ENCODE peak calls at places on chromosomes 1 and 21, in ten cellular contexts. F, S, Q, R, G, K, Z, X, O and E are unnamed samples.

GRCh38 chr1:227776277-227776676 is 39.2 kb upstream of the PRSS38 start:
- DNase-seq in X (no peak), F (peak), G (no peak), R (no peak), K (no peak), Z (no peak), S (no peak), Q (no peak), O (no peak), E (no peak)

GRCh38 chr1:8374812-8375211 is 56.9 kb downstream of the SLC45A1 start:
- DNase-seq in O (peak), S (peak), X (no peak), F (no peak), R (peak), Q (peak), K (no peak), G (no peak), Z (no peak), E (no peak)

GRCh38 chr1:106276856-106277255 is 779.6 kb upstream of the PRMT6 start:
- DNase-seq in R (no peak), X (no peak), G (no peak), F (no peak), Z (no peak), S (no peak), O (no peak), Q (no peak), K (no peak), E (no peak)

GRCh38 chr1:223724376-223724775 is 12.0 kb downstream of the CAPN2 start:
- DNase-seq in Q (no peak), X (no peak), O (no peak), R (no peak), F (no peak), Z (no peak), G (no peak), K (no peak), S (no peak), E (no peak)

GRCh38 chr1:153355445-153356071 is 2.1 kb upstream of the S100A9 start:
- DNase-seq in G (peak), Z (no peak), Q (peak), X (no peak), K (no peak), R (peak), S (peak), O (peak), F (no peak), E (peak)

GRCh38 chr1:92923664-92924063 is 37.6 kb downstream of the DIPK1A start:
- DNase-seq in F (no peak), X (no peak), K (no peak), G (no peak), O (no peak), Q (no peak), R (no peak), Z (no peak), S (no peak), E (no peak)

GRCh38 chr1:246651012-246651411 is 73.2 kb upstream of the SCCPDH start:
- DNase-seq in O (no peak), R (no peak), F (no peak), Z (no peak), S (no peak), Q (no peak), G (no peak), K (no peak), X (no peak), E (no peak)

GRCh38 chr1:94069649-94070285 is 51.2 kb downstream of the ABCA4 start:
- DNase-seq in R (no peak), G (no peak), K (no peak), F (no peak), Z (no peak), X (no peak), O (no peak), S (peak), Q (no peak), E (no peak)

GRCh38 chr1:12454406-12455391 is 163.3 kb downstream of the DHRS3 start:
- DNase-seq in Q (no peak), S (peak), O (no peak), X (peak), G (no peak), Z (peak), K (peak), R (no peak), F (peak), E (peak)

GRCh38 chr1:59638172-59638800 is 176.5 kb upstream of the HOOK1 start:
- DNase-seq in S (peak), F (no peak), G (no peak), X (no peak), K (no peak), Z (peak), O (no peak), R (peak), Q (no peak), E (no peak)

GRCh38 chr1:27598902-27599528 is 4.9 kb downstream of the AHDC1 start:
- DNase-seq in K (no peak), G (no peak), S (no peak), F (peak), X (no peak), Z (no peak), O (no peak), R (no peak), Q (peak), E (no peak)

GRCh38 chr1:244021427-244021826 is 29.7 kb upstream of the ZBTB18 start:
- DNase-seq in R (no peak), G (no peak), K (no peak), X (no peak), F (no peak), Q (no peak), Z (no peak), O (no peak), S (no peak), E (no peak)
- TF ChIP-seq EP300 in R (no peak), G (no peak), K (no peak), X (no peak), F (no peak), Q (no peak), Z (no peak), O (no peak), S (no peak), E (no peak)

DNA sequence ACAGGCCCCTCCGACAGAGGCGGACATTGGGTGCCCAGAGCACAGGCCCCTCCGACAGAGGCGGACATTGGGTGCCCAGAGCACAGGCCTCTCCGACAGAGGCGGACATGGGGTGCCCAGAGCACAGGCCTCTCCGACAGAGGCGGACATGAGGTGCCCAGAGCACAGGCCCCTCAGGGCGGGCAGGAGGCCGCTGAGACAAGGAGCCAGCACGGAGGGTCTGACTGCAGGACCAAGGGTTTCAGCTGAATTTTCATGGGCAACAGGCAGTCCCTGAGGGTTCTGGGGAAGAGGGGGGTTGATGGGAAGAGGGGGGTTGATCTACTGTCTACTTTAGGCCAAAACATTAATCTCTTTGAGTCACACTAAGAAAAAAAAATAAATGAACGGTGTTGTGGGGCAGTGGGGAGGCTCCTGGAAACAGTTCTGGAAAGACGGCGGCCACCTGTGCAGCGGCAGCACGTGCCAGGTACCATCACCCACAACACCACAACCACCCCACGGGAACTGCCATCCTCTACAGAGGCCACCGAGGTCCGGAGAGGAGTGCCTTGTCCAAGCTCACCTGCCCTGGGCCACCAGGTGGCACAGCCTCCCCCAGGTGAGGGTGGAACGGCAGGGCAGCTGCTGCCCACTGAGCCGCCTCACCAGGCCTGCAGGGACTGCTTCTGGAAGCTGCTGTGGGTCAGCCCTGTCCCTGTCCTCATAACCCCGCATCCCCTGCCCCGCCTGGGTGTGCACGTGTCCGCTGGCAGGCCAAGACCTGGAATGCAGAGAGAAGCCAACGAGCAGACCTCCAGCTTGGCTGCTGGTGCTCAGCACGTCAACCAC is 20.5 kb downstream of the PRDM15 start:
- DNase-seq in R (no peak), Z (no peak), O (no peak), Q (no peak), K (no peak), S (no peak), F (peak), G (no peak), X (no peak), E (no peak)
- TF ChIP-seq CTCF in R (no peak), Z (no peak), O (no peak), Q (no peak), K (no peak), S (no peak), F (no peak), G (no peak), X (no peak), E (no peak)

GRCh38 chr1:172680733-172681275 is 21.9 kb downstream of the FASLG start:
- DNase-seq in F (no peak), R (no peak), Q (no peak), S (no peak), X (peak), Z (no peak), G (no peak), K (no peak), O (no peak), E (no peak)

GRCh38 chr1:172674831-172675613 is 16.1 kb downstream of the FASLG start:
- DNase-seq in S (no peak), Z (no peak), G (no peak), Q (no peak), O (no peak), K (no peak), F (no peak), X (no peak), R (no peak), E (no peak)

GRCh38 chr1:172682812-172683211 is 23.9 kb downstream of the FASLG start:
- DNase-seq in G (no peak), Q (no peak), Z (no peak), K (no peak), S (no peak), F (no peak), R (no peak), O (no peak), X (no peak), E (no peak)

GRCh38 chr1:172680244-172680643 is 21.3 kb downstream of the FASLG start:
- DNase-seq in Q (no peak), F (no peak), O (no peak), Z (no peak), G (no peak), S (no peak), R (no peak), K (no peak), X (no peak), E (no peak)

DNA sequence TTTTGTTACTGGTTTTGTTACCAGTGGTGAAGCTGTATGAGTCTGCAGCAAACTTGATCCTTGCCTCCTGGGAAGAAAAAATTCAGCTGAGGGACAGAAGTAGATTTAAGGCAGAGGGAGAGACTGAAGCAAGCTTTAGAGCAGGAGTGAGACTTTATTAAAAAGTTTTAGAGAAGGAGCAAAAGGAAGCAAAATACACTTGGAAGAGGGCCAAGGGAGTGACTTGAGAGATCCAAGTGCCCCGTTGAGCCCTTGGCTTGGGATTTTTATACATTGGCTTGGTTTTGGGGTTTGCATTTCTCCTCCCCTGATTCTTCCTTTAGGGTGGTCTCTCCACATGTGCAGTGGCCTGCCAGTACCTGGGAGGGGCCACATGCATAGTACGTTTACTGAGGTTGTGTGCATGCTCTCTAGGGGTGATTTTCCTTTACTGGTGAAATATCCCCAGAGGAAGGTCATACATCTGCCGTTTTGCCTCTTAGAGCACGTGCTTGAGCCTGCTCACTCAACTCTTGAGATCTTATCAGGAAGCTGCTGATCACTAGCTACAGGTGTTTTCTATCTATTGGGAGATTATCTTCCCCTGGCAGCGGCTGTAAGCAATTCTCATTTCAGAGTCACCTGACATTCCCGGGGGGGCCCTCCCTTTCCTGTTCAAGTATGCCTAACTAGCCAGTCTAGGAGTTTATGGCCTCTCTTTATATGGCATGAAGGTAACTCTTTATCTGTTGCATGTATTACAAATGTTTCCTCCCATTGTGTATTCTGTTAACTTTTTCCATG is 20.3 kb downstream of the FASLG start:
- DNase-seq in Z (no peak), R (no peak), Q (peak), G (no peak), S (no peak), X (no peak), O (no peak), F (no peak), K (no peak), E (no peak)
- TF ChIP-seq EP300 in Z (no peak), R (no peak), Q (no peak), G (no peak), S (no peak), X (no peak), O (no peak), F (no peak), K (no peak), E (no peak)

DNA sequence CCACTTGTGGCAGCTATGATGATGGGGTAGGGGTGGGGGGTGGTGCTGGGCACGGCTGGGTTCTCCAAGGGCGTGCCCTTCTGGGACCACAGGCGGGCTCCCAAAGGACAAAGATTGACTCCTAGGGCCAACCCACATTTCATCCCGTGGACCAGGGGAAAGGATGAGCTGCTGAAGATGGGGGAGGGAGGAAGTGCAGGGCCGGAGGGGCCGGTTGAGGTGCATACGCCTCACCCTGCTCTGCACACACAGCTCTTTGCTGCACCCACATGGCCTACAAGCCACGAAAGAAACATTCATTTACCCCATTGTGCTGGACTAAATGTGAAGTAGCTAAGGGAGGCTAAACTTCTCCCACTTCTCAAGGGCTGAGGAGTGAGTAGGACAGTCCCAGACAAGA is 34.2 kb upstream of the GNPAT start:
- DNase-seq in S (peak), Q (no peak), R (no peak), Z (no peak), F (no peak), O (no peak), K (no peak), X (no peak), G (no peak), E (no peak)
- TF ChIP-seq CTCF in S (peak), Q (no peak), R (peak), Z (no peak), F (no peak), O (no peak), K (no peak), X (no peak), G (no peak), E (no peak)

GRCh38 chr1:103489881-103490280 is 35.6 kb upstream of the RNPC3 start:
- DNase-seq in F (no peak), S (peak), Q (no peak), R (no peak), G (no peak), Z (no peak), K (no peak), O (no peak), X (no peak), E (no peak)

GRCh38 chr1:103496014-103496635 is 29.4 kb upstream of the RNPC3 start:
- DNase-seq in O (no peak), S (no peak), R (no peak), Q (no peak), K (no peak), G (no peak), Z (no peak), X (no peak), F (no peak), E (no peak)

GRCh38 chr1:103497404-103497803 is 28.1 kb upstream of the RNPC3 start:
- DNase-seq in S (no peak), Q (no peak), R (no peak), F (no peak), X (no peak), G (no peak), Z (no peak), O (no peak), K (no peak), E (no peak)

GRCh38 chr1:103492003-103492665 is 33.4 kb upstream of the RNPC3 start:
- DNase-seq in O (no peak), F (no peak), G (no peak), Q (no peak), X (no peak), S (no peak), K (no peak), Z (no peak), R (no peak), E (no peak)
- TF ChIP-seq EP300 in O (no peak), F (no peak), G (no peak), Q (no peak), X (no peak), S (no peak), K (no peak), Z (no peak), R (no peak), E (no peak)

GRCh38 chr1:110638062-110638461 is 31.9 kb upstream of the KCNA2 start:
- DNase-seq in F (no peak), O (no peak), S (no peak), K (no peak), Z (no peak), X (no peak), Q (no peak), R (no peak), G (no peak), E (no peak)

GRCh38 chr1:110637475-110637874 is 31.3 kb upstream of the KCNA2 start:
- DNase-seq in R (no peak), Q (no peak), G (no peak), Z (no peak), S (no peak), F (no peak), O (no peak), K (no peak), X (no peak), E (no peak)

GRCh38 chr1:110636149-110636935 is 30.2 kb upstream of the KCNA2 start:
- DNase-seq in S (no peak), X (no peak), K (no peak), Z (no peak), G (no peak), O (no peak), F (no peak), R (no peak), Q (peak), E (no peak)

GRCh38 chr1:110638556-110638955 is 32.4 kb upstream of the KCNA2 start:
- DNase-seq in R (no peak), S (no peak), K (no peak), Z (no peak), O (no peak), F (no peak), G (no peak), Q (no peak), X (no peak), E (no peak)

GRCh38 chr1:110639724-110640386 is 33.7 kb upstream of the KCNA2 start:
- DNase-seq in Z (no peak), F (no peak), K (no peak), O (no peak), Q (no peak), X (no peak), S (peak), G (no peak), R (no peak), E (no peak)
- TF ChIP-seq CTCF in Z (no peak), F (no peak), K (no peak), O (no peak), Q (no peak), X (no peak), S (no peak), G (no peak), R (no peak), E (no peak)